ENCODE peak calls at places on chromosomes 13 and 19, in nine cellular contexts. One of them, this sample, is unnamed.

GRCh38 chr13:50127017-50127725 is 111.9 kb downstream of the KCNRG start:
- DNase-seq in cardiac muscle cell: peak
- DNase-seq in mucosa of descending colon: peak
- DNase-seq in epithelial cell of esophagus: no peak
- DNase-seq in NCI-H1105: no peak
- DNase-seq in activated T-cell treated with anti-CD3 and anti-CD28 coated beads, Interleukin-2, amount 50 U/mL, for 72 hours: peak
- DNase-seq in iris pigment epithelial cell: peak
- DNase-seq in HEK293T: no peak
- DNase-seq in T-helper 1 cell: peak
- DNase-seq in this sample: peak

GRCh38 chr19:35267818-35268545 is 780 bp upstream of the USF2 start:
- DNase-seq in epithelial cell of esophagus: peak
- DNase-seq in NCI-H1105: peak
- DNase-seq in cardiac muscle cell: peak
- DNase-seq in mucosa of descending colon: peak
- DNase-seq in activated T-cell treated with anti-CD3 and anti-CD28 coated beads, Interleukin-2, amount 50 U/mL, for 72 hours: peak
- DNase-seq in HEK293T: peak
- DNase-seq in T-helper 1 cell: peak
- DNase-seq in iris pigment epithelial cell: peak
- DNase-seq in this sample: peak

GRCh38 chr13:44052843-44053607 is 173.3 kb downstream of the LACC1 start:
- DNase-seq in mucosa of descending colon: no peak
- DNase-seq in HEK293T: no peak
- DNase-seq in T-helper 1 cell: no peak
- DNase-seq in cardiac muscle cell: peak
- DNase-seq in iris pigment epithelial cell: peak
- DNase-seq in NCI-H1105: no peak
- DNase-seq in epithelial cell of esophagus: peak
- DNase-seq in activated T-cell treated with anti-CD3 and anti-CD28 coated beads, Interleukin-2, amount 50 U/mL, for 72 hours: no peak
- DNase-seq in this sample: no peak

GRCh38 chr13:109010912-109011311 is 381.5 kb downstream of the MYO16 start:
- DNase-seq in mucosa of descending colon: no peak
- DNase-seq in activated T-cell treated with anti-CD3 and anti-CD28 coated beads, Interleukin-2, amount 50 U/mL, for 72 hours: no peak
- DNase-seq in epithelial cell of esophagus: no peak
- DNase-seq in T-helper 1 cell: no peak
- DNase-seq in NCI-H1105: no peak
- DNase-seq in cardiac muscle cell: no peak
- DNase-seq in HEK293T: no peak
- DNase-seq in iris pigment epithelial cell: peak
- DNase-seq in this sample: no peak

GRCh38 chr13:59111711-59112110 is 1052.0 kb downstream of the DIAPH3 start:
- DNase-seq in epithelial cell of esophagus: no peak
- DNase-seq in mucosa of descending colon: no peak
- DNase-seq in NCI-H1105: no peak
- DNase-seq in activated T-cell treated with anti-CD3 and anti-CD28 coated beads, Interleukin-2, amount 50 U/mL, for 72 hours: no peak
- DNase-seq in cardiac muscle cell: peak
- DNase-seq in HEK293T: no peak
- DNase-seq in T-helper 1 cell: no peak
- DNase-seq in iris pigment epithelial cell: peak
- DNase-seq in this sample: no peak

GRCh38 chr19:38538793-38539528 is 78.8 kb downstream of the MAP4K1 start:
- DNase-seq in mucosa of descending colon: no peak
- DNase-seq in epithelial cell of esophagus: peak
- DNase-seq in HEK293T: no peak
- DNase-seq in activated T-cell treated with anti-CD3 and anti-CD28 coated beads, Interleukin-2, amount 50 U/mL, for 72 hours: peak
- DNase-seq in NCI-H1105: no peak
- DNase-seq in iris pigment epithelial cell: no peak
- DNase-seq in cardiac muscle cell: no peak
- DNase-seq in T-helper 1 cell: peak
- DNase-seq in this sample: no peak

GRCh38 chr13:102017248-102017647 is 384.6 kb downstream of the FGF14 start:
- DNase-seq in T-helper 1 cell: no peak
- DNase-seq in HEK293T: no peak
- DNase-seq in epithelial cell of esophagus: no peak
- DNase-seq in cardiac muscle cell: no peak
- DNase-seq in iris pigment epithelial cell: no peak
- DNase-seq in NCI-H1105: no peak
- DNase-seq in activated T-cell treated with anti-CD3 and anti-CD28 coated beads, Interleukin-2, amount 50 U/mL, for 72 hours: no peak
- DNase-seq in mucosa of descending colon: no peak
- DNase-seq in this sample: no peak

GRCh38 chr13:106028916-106029315 is 506.5 kb downstream of the EFNB2 start:
- DNase-seq in epithelial cell of esophagus: peak
- DNase-seq in HEK293T: no peak
- DNase-seq in T-helper 1 cell: no peak
- DNase-seq in cardiac muscle cell: peak
- DNase-seq in NCI-H1105: no peak
- DNase-seq in mucosa of descending colon: no peak
- DNase-seq in activated T-cell treated with anti-CD3 and anti-CD28 coated beads, Interleukin-2, amount 50 U/mL, for 72 hours: no peak
- DNase-seq in iris pigment epithelial cell: no peak
- DNase-seq in this sample: no peak

GRCh38 chr13:82358284-82358683 is 1524.0 kb downstream of the SLITRK1 start:
- DNase-seq in activated T-cell treated with anti-CD3 and anti-CD28 coated beads, Interleukin-2, amount 50 U/mL, for 72 hours: no peak
- DNase-seq in mucosa of descending colon: no peak
- DNase-seq in T-helper 1 cell: no peak
- DNase-seq in epithelial cell of esophagus: peak
- DNase-seq in HEK293T: no peak
- DNase-seq in iris pigment epithelial cell: peak
- DNase-seq in NCI-H1105: no peak
- DNase-seq in cardiac muscle cell: no peak
- DNase-seq in this sample: no peak

GRCh38 chr13:93549326-93549855 is 322.8 kb downstream of the GPC6 start:
- DNase-seq in activated T-cell treated with anti-CD3 and anti-CD28 coated beads, Interleukin-2, amount 50 U/mL, for 72 hours: no peak
- DNase-seq in NCI-H1105: no peak
- DNase-seq in T-helper 1 cell: no peak
- DNase-seq in epithelial cell of esophagus: no peak
- DNase-seq in cardiac muscle cell: peak
- DNase-seq in HEK293T: no peak
- DNase-seq in mucosa of descending colon: no peak
- DNase-seq in iris pigment epithelial cell: no peak
- DNase-seq in this sample: no peak

GRCh38 chr19:14473073-14473790 is 1.9 kb downstream of the PTGER1 start:
- DNase-seq in HEK293T: no peak
- DNase-seq in epithelial cell of esophagus: peak
- DNase-seq in cardiac muscle cell: peak
- DNase-seq in mucosa of descending colon: no peak
- DNase-seq in NCI-H1105: no peak
- DNase-seq in activated T-cell treated with anti-CD3 and anti-CD28 coated beads, Interleukin-2, amount 50 U/mL, for 72 hours: no peak
- DNase-seq in T-helper 1 cell: no peak
- DNase-seq in iris pigment epithelial cell: no peak
- DNase-seq in this sample: no peak

GRCh38 chr19:54616057-54616456 is 14.2 kb upstream of the LILRB1 start:
- DNase-seq in HEK293T: no peak
- DNase-seq in epithelial cell of esophagus: no peak
- DNase-seq in NCI-H1105: no peak
- DNase-seq in activated T-cell treated with anti-CD3 and anti-CD28 coated beads, Interleukin-2, amount 50 U/mL, for 72 hours: no peak
- DNase-seq in iris pigment epithelial cell: no peak
- DNase-seq in mucosa of descending colon: no peak
- DNase-seq in T-helper 1 cell: no peak
- DNase-seq in cardiac muscle cell: no peak
- DNase-seq in this sample: no peak

GRCh38 chr13:41458939-41459753 is 1.8 kb downstream of the RGCC start:
- DNase-seq in cardiac muscle cell: peak
- DNase-seq in iris pigment epithelial cell: peak
- DNase-seq in epithelial cell of esophagus: peak
- DNase-seq in mucosa of descending colon: peak
- DNase-seq in T-helper 1 cell: peak
- DNase-seq in NCI-H1105: no peak
- DNase-seq in HEK293T: peak
- DNase-seq in activated T-cell treated with anti-CD3 and anti-CD28 coated beads, Interleukin-2, amount 50 U/mL, for 72 hours: peak
- DNase-seq in this sample: peak